ENCODE peak calls at places on chromosome 21, in seven cellular contexts. Q, A, P, T, R, Y and B are unnamed samples.

GRCh38 chr21:44296103-44296519 is 3.7 kb upstream of the PFKL start:
- DNase-seq in T (no peak), Q (no peak), R (no peak), P (no peak), Y (no peak), A (no peak), B (no peak)

GRCh38 chr21:21188513-21189188 is 190.4 kb downstream of the NCAM2 start:
- DNase-seq in P (no peak), Y (no peak), R (no peak), T (no peak), Q (no peak), A (no peak), B (no peak)

GRCh38 chr21:45020629-45021427 is 53.6 kb upstream of the ADARB1 start:
- DNase-seq in Y (no peak), P (peak; percentile 35), R (peak; percentile 16), Q (no peak), T (no peak), A (no peak), B (no peak)

GRCh38 chr21:17402885-17403477 is 109.9 kb upstream of the CXADR start:
- DNase-seq in Q (no peak), T (no peak), P (no peak), R (peak; percentile 63), Y (no peak), A (no peak), B (no peak)

GRCh38 chr21:35563885-35564451 is 496.4 kb downstream of the SETD4 start:
- DNase-seq in Y (no peak), P (peak; percentile 47), R (peak; percentile 98), T (no peak), A (no peak), Q (peak; percentile 95), B (peak; percentile 86)

GRCh38 chr21:45788635-45789506 is 145.3 kb downstream of the PCBP3 start:
- DNase-seq in R (no peak), T (no peak), Q (peak; percentile 5), A (no peak), Y (no peak), P (no peak), B (peak; percentile 2)

GRCh38 chr21:42063578-42064521 is 7.3 kb upstream of the UMODL1 start:
- DNase-seq in Y (no peak), T (peak; percentile 56), P (no peak), Q (no peak), R (no peak), A (no peak), B (no peak)

GRCh38 chr21:42258150-42258884 is 39.4 kb downstream of the ABCG1 start:
- DNase-seq in R (peak; percentile 49), Y (peak; percentile 57), Q (peak; percentile 18), P (peak; percentile 92), T (peak; percentile 60), A (peak; percentile 72), B (peak; percentile 37)

GRCh38 chr21:43961382-43961909 is 50.7 kb upstream of the TRAPPC10 start:
- DNase-seq in Y (no peak), A (no peak), R (no peak), Q (no peak), T (no peak), P (no peak), B (no peak)

GRCh38 chr21:41926068-41926806 is 27.6 kb downstream of the C2CD2 start:
- DNase-seq in T (peak; percentile 39), P (peak; percentile 68), Q (peak; percentile 83), Y (no peak), R (peak; percentile 78), A (no peak), B (peak; percentile 65)

GRCh38 chr21:45538381-45539045 is 3.7 kb downstream of the SLC19A1 start:
- DNase-seq in Q (no peak), P (peak; percentile 31), R (no peak), A (no peak), Y (no peak), T (no peak), B (no peak)

GRCh38 chr21:45010096-45010495 is 64.3 kb upstream of the ADARB1 start:
- DNase-seq in T (peak; percentile 16), A (no peak), Y (no peak), Q (no peak), P (no peak), R (no peak), B (no peak)

GRCh38 chr21:40531016-40531415 is 315.9 kb downstream of the DSCAM start:
- DNase-seq in Q (no peak), R (no peak), T (no peak), P (no peak), A (no peak), Y (no peak), B (no peak)

GRCh38 chr21:34986561-34987533 is 62.3 kb downstream of the RUNX1 start:
- DNase-seq in T (peak; percentile 62), R (peak; percentile 62), Q (peak; percentile 95), Y (peak; percentile 27), P (peak; percentile 64), A (no peak), B (peak; percentile 55)

GRCh38 chr21:45582128-45582527 is 39.9 kb upstream of the SLC19A1 start:
- DNase-seq in Q (no peak), A (no peak), T (no peak), R (no peak), P (peak; percentile 31), Y (no peak), B (no peak)

GRCh38 chr21:45386728-45387371 is 18.1 kb upstream of the COL18A1 start:
- DNase-seq in R (peak; percentile 97), A (peak; percentile 53), Y (no peak), T (peak; percentile 75), Q (peak; percentile 97), P (peak; percentile 52), B (peak; percentile 91)

GRCh38 chr21:45380566-45380965 is 24.4 kb upstream of the COL18A1 start:
- DNase-seq in R (no peak), Q (no peak), T (no peak), A (no peak), Y (no peak), P (no peak), B (no peak)

GRCh38 chr21:45264146-45264918 is 23.4 kb downstream of the POFUT2 start:
- DNase-seq in A (no peak), Q (no peak), Y (no peak), R (no peak), T (no peak), P (peak; percentile 22), B (no peak)

GRCh38 chr21:32007461-32007860 is 134.6 kb downstream of the HUNK start:
- DNase-seq in Q (peak; percentile 29), Y (no peak), P (no peak), T (peak; percentile 53), R (no peak), A (no peak), B (peak; percentile 43)

GRCh38 chr21:30942192-30942591 is 60.8 kb upstream of the KRTAP11-1 start:
- DNase-seq in R (no peak), Q (no peak), T (no peak), Y (no peak), A (no peak), P (no peak), B (no peak)

GRCh38 chr21:33067457-33067856 is 2.5 kb upstream of the OLIG1 start:
- DNase-seq in Q (no peak), P (no peak), Y (no peak), T (no peak), A (no peak), R (no peak), B (no peak)
- H3K27me3 ChIP-seq in Q (peaks cover 80% of the 10 kb centered on the region), P (peaks cover 98% of the 10 kb centered on the region), Y (peaks cover 63% of the 10 kb centered on the region), T (peaks cover 72% of the 10 kb centered on the region), A (peaks cover 32% of the 10 kb centered on the region), R (peaks cover 66% of the 10 kb centered on the region), B (peaks cover 86% of the 10 kb centered on the region)

DNA sequence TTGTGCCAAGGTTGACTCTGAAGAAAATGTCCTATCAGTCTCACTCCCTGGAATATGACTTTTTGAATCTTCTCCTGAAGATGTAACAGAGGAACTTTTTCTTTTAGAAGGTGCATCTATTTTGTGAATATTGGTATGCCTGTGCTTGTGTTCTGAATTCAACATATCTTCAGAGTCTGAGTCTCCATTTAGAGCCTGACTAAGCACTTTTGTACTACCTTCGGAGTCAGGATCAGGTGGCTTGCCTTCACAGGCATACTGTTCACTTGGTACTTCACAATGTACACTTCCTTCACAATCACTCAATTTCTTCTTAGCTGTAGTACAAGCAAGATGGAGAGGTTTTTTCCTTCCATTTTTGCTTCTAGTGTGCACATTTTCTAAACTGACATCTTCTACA is 13.6 kb upstream of the PSMG1 start:
- DNase-seq in P (no peak), Q (no peak), Y (no peak), R (no peak), A (no peak), T (no peak), B (no peak)
- H3K9ac ChIP-seq in P (no peak overlapping the region), Q (no peak overlapping the region), Y (no peak overlapping the region), R (no peak overlapping the region), A (no peak overlapping the region), T (no peak overlapping the region), B (no peak overlapping the region)

GRCh38 chr21:14452842-14453241 is 69.9 kb upstream of the HSPA13 start:
- DNase-seq in Q (no peak), P (no peak), Y (no peak), R (no peak), A (peak; percentile 31), T (no peak), B (no peak)

GRCh38 chr21:14452031-14452778 is 69.3 kb upstream of the HSPA13 start:
- DNase-seq in Q (peak; percentile 32), A (peak; percentile 70), P (no peak), R (no peak), Y (no peak), T (no peak), B (no peak)

GRCh38 chr21:14453964-14454641 is 71.2 kb upstream of the HSPA13 start:
- DNase-seq in T (no peak), Y (no peak), R (no peak), P (no peak), A (peak; percentile 93), Q (peak; percentile 0), B (no peak)

GRCh38 chr21:14453339-14453738 is 70.4 kb upstream of the HSPA13 start:
- DNase-seq in Q (no peak), A (peak; percentile 41), P (no peak), T (no peak), Y (no peak), R (no peak), B (no peak)

GRCh38 chr21:14454642-14455009 is 71.7 kb upstream of the HSPA13 start:
- DNase-seq in Y (no peak), P (no peak), T (no peak), A (no peak), Q (no peak), R (no peak), B (no peak)
- H3K4me3 ChIP-seq in Y (no peak overlapping the region), P (no peak overlapping the region), T (no peak overlapping the region), A (no peak overlapping the region), Q (no peak overlapping the region), R (no peak overlapping the region), B (no peak overlapping the region)

GRCh38 chr21:36707763-36708511 is 9.0 kb downstream of the SIM2 start:
- DNase-seq in P (peak; percentile 68), T (no peak), Q (no peak), Y (peak; percentile 29), R (no peak), A (no peak), B (no peak)
- H3K27me3 ChIP-seq in P (peaks cover 100% of the 10 kb centered on the region), T (no peaks in the 10 kb centered on the region), Q (peaks cover 83% of the 10 kb centered on the region), Y (peaks cover 100% of the 10 kb centered on the region), R (peaks cover 93% of the 10 kb centered on the region), A (peaks cover 89% of the 10 kb centered on the region), B (peaks cover 63% of the 10 kb centered on the region)